ENCODE peak calls at places on chromosomes 3 and 15, in eight cellular contexts. D is tibial artery, K is ELR, S is AG09319, P is NCI-H774, Q is nephron progenitor cell, T is AML-193, Z is amniotic stem cell. A is an unnamed sample.
A peak's percentile ranks its signal among the peaks of the same experiment; 100 is the strongest.

GRCh38 chr3:97037294-97037943 is 223.0 kb downstream of the EPHA6 start:
- DNase-seq in D (no peak), K (no peak), S (no peak), P (no peak), Q (no peak), T (no peak), Z (no peak), A (no peak)

GRCh38 chr3:119700269-119700919 is 2.4 kb upstream of the CFAP91 start:
- DNase-seq in D (no peak), K (peak; percentile 62), S (no peak), P (no peak), Q (no peak), T (peak; percentile 67), Z (no peak), A (peak; percentile 35)

GRCh38 chr3:184180165-184180564 is 5.5 kb downstream of the AP2M1 start:
- DNase-seq in D (no peak), K (peak; percentile 80), S (no peak), P (no peak), Q (no peak), T (no peak), Z (no peak), A (no peak)

GRCh38 chr3:138336454-138336853 is 6.8 kb upstream of the NME9 start:
- DNase-seq in D (no peak), K (no peak), S (no peak), P (no peak), Q (no peak), T (no peak), Z (no peak), A (no peak)

GRCh38 chr3:135456182-135456790 is 509.2 kb upstream of the PPP2R3A start:
- DNase-seq in D (no peak), K (no peak), S (no peak), P (no peak), Q (peak; percentile 83), T (no peak), Z (no peak), A (no peak)

GRCh38 chr3:189576486-189576885 is 54.7 kb upstream of the TP63 start:
- DNase-seq in D (no peak), K (no peak), S (no peak), P (no peak), Q (no peak), T (no peak), Z (no peak), A (no peak)

GRCh38 chr15:68256675-68257450 is 20.7 kb upstream of the FEM1B start:
- DNase-seq in D (peak; percentile 95), K (peak; percentile 70), S (peak; percentile 84), P (peak; percentile 80), Q (peak; percentile 89), T (no peak), Z (peak; percentile 63), A (no peak)

GRCh38 chr3:152857082-152857481 is 22.2 kb downstream of the P2RY1 start:
- DNase-seq in D (no peak), K (peak; percentile 24), S (no peak), P (no peak), Q (no peak), T (peak; percentile 48), Z (no peak), A (no peak)

GRCh38 chr15:52113246-52113645 is 671 bp upstream of the BCL2L10 start:
- DNase-seq in D (no peak), K (no peak), S (no peak), P (no peak), Q (no peak), T (no peak), Z (no peak), A (no peak)

GRCh38 chr3:177051419-177051818 is 145.9 kb downstream of the TBL1XR1 start:
- DNase-seq in D (no peak), K (no peak), S (no peak), P (peak; percentile 48), Q (no peak), T (no peak), Z (no peak), A (no peak)

GRCh38 chr15:84702961-84703482 is 12.9 kb downstream of the SEC11A start:
- DNase-seq in D (peak; percentile 69), K (no peak), S (no peak), P (no peak), Q (no peak), T (no peak), Z (no peak), A (no peak)

GRCh38 chr3:112539825-112540517 is 21.8 kb downstream of the ATG3 start:
- DNase-seq in D (no peak), K (no peak), S (no peak), P (no peak), Q (no peak), T (no peak), Z (no peak), A (no peak)

GRCh38 chr15:48273047-48273446 is 58.2 kb upstream of the DUT start:
- DNase-seq in D (no peak), K (no peak), S (no peak), P (no peak), Q (no peak), T (no peak), Z (no peak), A (no peak)

GRCh38 chr15:70461992-70462391 is 301.4 kb downstream of the UACA start:
- DNase-seq in D (no peak), K (no peak), S (no peak), P (no peak), Q (no peak), T (no peak), Z (no peak), A (no peak)

GRCh38 chr15:57496946-57497944 is 94.5 kb upstream of the MYZAP start:
- DNase-seq in D (no peak), K (no peak), S (no peak), P (peak; percentile 93), Q (no peak), T (no peak), Z (no peak), A (no peak)

GRCh38 chr15:45442497-45443135 is 64.3 kb upstream of the GATM start:
- DNase-seq in D (no peak), K (peak; percentile 54), S (peak; percentile 47), P (no peak), Q (no peak), T (no peak), Z (no peak), A (no peak)

GRCh38 chr15:90596943-90597342 is 67.2 kb downstream of the CRTC3 start:
- DNase-seq in D (no peak), K (no peak), S (no peak), P (no peak), Q (no peak), T (no peak), Z (no peak), A (no peak)

GRCh38 chr3:4525555-4526238 is 32.5 kb downstream of the ITPR1 start:
- DNase-seq in D (no peak), K (no peak), S (no peak), P (no peak), Q (no peak), T (peak; percentile 62), Z (no peak), A (no peak)

GRCh38 chr3:60948488-60948887 is 302.8 kb downstream of the FHIT start:
- DNase-seq in D (no peak), K (no peak), S (no peak), P (no peak), Q (no peak), T (peak; percentile 75), Z (no peak), A (no peak)

GRCh38 chr3:172635588-172635987 is 75.3 kb downstream of the NCEH1 start:
- DNase-seq in D (no peak), K (peak; percentile 87), S (no peak), P (no peak), Q (no peak), T (no peak), Z (no peak), A (no peak)

GRCh38 chr15:75884041-75884440 is 19.6 kb upstream of the FBXO22 start:
- DNase-seq in D (no peak), K (peak; percentile 35), S (no peak), P (no peak), Q (no peak), T (no peak), Z (no peak), A (no peak)

GRCh38 chr15:64842099-64842940 is 605 bp downstream of the PLEKHO2 start:
- DNase-seq in D (peak; percentile 82), K (peak; percentile 54), S (no peak), P (no peak), Q (peak; percentile 22), T (no peak), Z (no peak), A (peak; percentile 67)

GRCh38 chr3:158532099-158532734 is 38.8 kb upstream of the MLF1 start:
- DNase-seq in D (no peak), K (peak; percentile 63), S (no peak), P (peak; percentile 24), Q (peak; percentile 3), T (peak; percentile 64), Z (peak; percentile 9), A (peak; percentile 27)

GRCh38 chr3:52317178-52317577 is 1.1 kb downstream of the DNAH1 start:
- DNase-seq in D (no peak), K (no peak), S (no peak), P (no peak), Q (no peak), T (no peak), Z (no peak), A (no peak)

GRCh38 chr3:58874248-58874741 is 175.5 kb downstream of the CFAP20DC start:
- DNase-seq in D (no peak), K (peak; percentile 72), S (no peak), P (no peak), Q (no peak), T (no peak), Z (no peak), A (no peak)

GRCh38 chr15:101043911-101044624 is 124.9 kb downstream of the LRRK1 start:
- DNase-seq in D (peak; percentile 25), K (no peak), S (no peak), P (no peak), Q (no peak), T (no peak), Z (no peak), A (no peak)

GRCh38 chr15:67142142-67143092 is 77.0 kb downstream of the SMAD3 start:
- DNase-seq in D (peak; percentile 69), K (peak; percentile 84), S (no peak), P (no peak), Q (no peak), T (no peak), Z (peak; percentile 36), A (no peak)

A was measured in KBM-7.